ENCODE peak calls at places on chromosomes 16 and 17, in six cellular contexts. Q, C, G, X, L and S are unnamed samples.

GRCh38 chr16:22898874-22899348 is 84.9 kb downstream of the HS3ST2 start:
- DNase-seq in X (peak), C (peak), G (peak), L (peak), Q (peak), S (peak)

GRCh38 chr17:31544186-31544585 is 152.7 kb downstream of the RAB11FIP4 start:
- DNase-seq in G (no peak), X (no peak), C (no peak), L (no peak), Q (no peak), S (no peak)

GRCh38 chr17:28365487-28365886 is 488 bp upstream of the SEBOX start:
- DNase-seq in L (no peak), C (no peak), G (no peak), Q (no peak), X (no peak), S (no peak)

GRCh38 chr16:89691986-89692569 is 5.6 kb downstream of the CDK10 start:
- DNase-seq in C (no peak), Q (peak), L (no peak), X (no peak), G (no peak), S (no peak)

GRCh38 chr16:51048544-51048943 is 102.5 kb downstream of the SALL1 start:
- DNase-seq in Q (no peak), C (peak), X (no peak), G (no peak), L (no peak), S (no peak)

GRCh38 chr17:68684860-68685493 is 83.8 kb upstream of the FAM20A start:
- DNase-seq in Q (no peak), L (no peak), C (no peak), G (no peak), X (no peak), S (no peak)

GRCh38 chr16:51524555-51525373 is 373.7 kb upstream of the SALL1 start:
- DNase-seq in Q (no peak), L (no peak), C (no peak), X (no peak), G (no peak), S (no peak)

GRCh38 chr17:29179232-29180036 is 764 bp downstream of the MYO18A start:
- DNase-seq in C (peak), L (peak), G (no peak), Q (peak), X (no peak), S (peak)

GRCh38 chr17:81526662-81527571 is 1.3 kb upstream of the FSCN2 start:
- DNase-seq in L (no peak), Q (no peak), G (no peak), C (no peak), X (no peak), S (no peak)

GRCh38 chr16:51151435-51151950 is 423 bp upstream of the SALL1 start:
- DNase-seq in G (no peak), X (no peak), Q (peak), L (peak), C (no peak), S (no peak)

GRCh38 chr16:88202207-88202745 is 180.5 kb upstream of the ZNF469 start:
- DNase-seq in C (no peak), Q (no peak), L (peak), X (no peak), G (no peak), S (no peak)

GRCh38 chr17:74702132-74702876 is 10.4 kb downstream of the CD300LF start:
- DNase-seq in L (no peak), G (no peak), X (no peak), C (no peak), Q (no peak), S (no peak)

GRCh38 chr17:5975651-5976050 is 94.5 kb upstream of the WSCD1 start:
- DNase-seq in G (no peak), C (no peak), Q (no peak), X (no peak), L (no peak), S (no peak)

GRCh38 chr17:35915153-35915969 is 15.2 kb downstream of the RDM1 start:
- DNase-seq in X (no peak), G (no peak), C (no peak), Q (no peak), L (no peak), S (no peak)

GRCh38 chr17:80918731-80919130 is 72.9 kb upstream of the CHMP6 start:
- DNase-seq in X (no peak), Q (no peak), C (no peak), L (no peak), G (no peak), S (no peak)

GRCh38 chr16:80158766-80159165 is 382.0 kb upstream of the DYNLRB2 start:
- DNase-seq in G (no peak), L (no peak), X (no peak), Q (no peak), C (no peak), S (no peak)

GRCh38 chr17:4230142-4230541 is 33.6 kb downstream of the ANKFY1 start:
- DNase-seq in C (no peak), X (peak), L (no peak), G (no peak), Q (no peak), S (peak)

GRCh38 chr17:2749058-2749783 is at the start of gene CCDC92B:
- DNase-seq in C (no peak), X (no peak), L (peak), Q (no peak), G (no peak), S (no peak)

GRCh38 chr17:73288534-73289302 is 23.1 kb downstream of the CDC42EP4 start:
- DNase-seq in G (no peak), X (no peak), L (no peak), Q (peak), C (peak), S (peak)

GRCh38 chr17:76088041-76088867 is 9.3 kb downstream of the ZACN start:
- DNase-seq in X (no peak), C (no peak), L (peak), Q (no peak), G (no peak), S (no peak)

GRCh38 chr16:75433732-75434413 is 570 bp upstream of the CFDP1 start:
- DNase-seq in X (no peak), L (peak), G (no peak), C (peak), Q (peak), S (peak)

GRCh38 chr17:574061-574460 is 140.6 kb downstream of the VPS53 start:
- DNase-seq in C (no peak), Q (no peak), G (no peak), L (no peak), X (no peak), S (no peak)

GRCh38 chr17:69327060-69327831 is at the start of gene ABCA5:
- DNase-seq in G (peak), L (peak), Q (peak), C (peak), X (peak), S (peak)

GRCh38 chr16:70601576-70602575 is 44.5 kb upstream of the IL34 start:
- DNase-seq in L (no peak), X (no peak), C (no peak), G (no peak), Q (no peak), S (no peak)

GRCh38 chr17:31596382-31597323 is 205.2 kb downstream of the RAB11FIP4 start:
- DNase-seq in X (peak), Q (peak), L (no peak), C (no peak), G (peak), S (no peak)

GRCh38 chr16:51404386-51404785 is 253.3 kb upstream of the SALL1 start:
- DNase-seq in X (no peak), Q (no peak), G (no peak), C (no peak), L (no peak), S (no peak)

GRCh38 chr16:3101018-3101840 is 2.1 kb upstream of the ZSCAN10 start:
- DNase-seq in Q (peak), G (no peak), X (no peak), C (peak), L (peak), S (no peak)

GRCh38 chr17:70610161-70610560 is 440.8 kb downstream of the KCNJ2 start:
- DNase-seq in C (no peak), G (no peak), Q (no peak), X (no peak), L (no peak), S (no peak)

GRCh38 chr17:21286771-21287702 is 2.5 kb downstream of the MAP2K3 start:
- DNase-seq in C (no peak), G (no peak), Q (peak), X (peak), L (no peak), S (no peak)

GRCh38 chr17:32596206-32596605 is 109.4 kb downstream of the CDK5R1 start:
- DNase-seq in X (no peak), L (no peak), Q (no peak), C (no peak), G (no peak), S (no peak)

GRCh38 chr16:85316944-85317343 is 204.7 kb upstream of the CIBAR2 start:
- DNase-seq in L (no peak), G (no peak), Q (no peak), C (peak), X (no peak), S (no peak)

GRCh38 chr16:4370151-4370550 is 1.5 kb upstream of the VASN start:
- DNase-seq in G (no peak), L (no peak), C (no peak), Q (no peak), X (no peak), S (no peak)

GRCh38 chr17:80071116-80071980 is 30.0 kb upstream of the GAA start:
- DNase-seq in X (no peak), L (no peak), C (no peak), G (no peak), Q (peak), S (no peak)

GRCh38 chr17:79835953-79836951 is 3.0 kb downstream of the CBX4 start:
- DNase-seq in C (peak), X (peak), Q (no peak), G (no peak), L (peak), S (peak)

GRCh38 chr16:28974007-28974436 is 556 bp upstream of the SPNS1 start:
- DNase-seq in G (no peak), X (peak), L (peak), Q (peak), C (peak), S (peak)

GRCh38 chr16:50505714-50506542 is 42.3 kb upstream of the NKD1 start:
- DNase-seq in Q (peak), G (no peak), C (no peak), X (no peak), L (no peak), S (peak)

GRCh38 chr17:3687949-3688614 is 7.9 kb downstream of the P2RX5 start:
- DNase-seq in X (no peak), L (peak), G (no peak), Q (no peak), C (peak), S (no peak)

GRCh38 chr16:11233727-11234376 is 22.2 kb downstream of the SOCS1 start:
- DNase-seq in C (peak), G (no peak), X (no peak), Q (no peak), L (peak), S (no peak)
- TF ChIP-seq JUND in C (peak), G (no peak), X (no peak), Q (no peak), L (no peak), S (no peak)

DNA sequence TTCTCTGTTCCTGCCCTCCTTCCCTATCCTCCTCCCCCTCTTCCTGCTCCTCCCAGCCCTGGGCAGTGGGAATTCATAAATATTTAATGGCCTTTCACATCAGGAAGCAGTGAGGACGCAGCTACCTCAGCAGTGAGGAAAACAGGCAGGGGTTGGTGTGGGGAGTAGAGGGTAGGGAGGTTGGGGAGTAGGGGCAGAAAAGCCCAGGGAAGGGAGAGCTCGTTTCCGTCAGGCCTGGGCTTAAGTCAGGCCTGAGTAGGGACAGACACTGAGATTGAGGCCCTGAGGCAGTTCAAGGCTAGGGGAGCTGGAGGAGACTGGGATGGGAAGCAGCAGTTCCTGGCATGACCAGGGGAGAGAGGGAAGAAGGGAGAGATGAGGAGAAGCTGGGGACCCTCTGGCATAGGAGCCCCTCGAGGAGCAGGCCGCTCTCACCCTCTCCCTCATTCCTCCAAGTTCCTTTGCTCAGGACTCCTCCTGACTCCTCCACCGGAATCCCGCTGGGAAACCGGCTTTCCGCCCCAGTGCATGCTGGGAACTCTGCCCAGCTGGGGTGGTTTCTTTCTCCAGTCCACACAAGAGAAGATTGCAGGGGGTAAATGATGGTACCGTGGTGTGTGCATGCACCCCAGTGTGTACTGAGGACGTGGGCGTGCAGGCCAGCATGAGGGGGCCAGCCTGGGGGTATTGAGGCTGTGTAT is 6.2 kb downstream of the SAMD14 start:
- DNase-seq in Q (no peak), L (no peak), G (no peak), X (no peak), C (no peak), S (no peak)
- TF ChIP-seq JUND in Q (no peak), L (no peak), G (no peak), X (no peak), C (no peak), S (no peak)

GRCh38 chr17:42402121-42402516 is 13.9 kb upstream of the STAT3 start:
- DNase-seq in X (no peak), Q (no peak), L (no peak), C (no peak), G (no peak), S (no peak)

GRCh38 chr17:42404326-42405055 is 16.2 kb upstream of the STAT3 start:
- DNase-seq in C (no peak), X (no peak), L (no peak), Q (no peak), G (no peak), S (no peak)

GRCh38 chr17:42405963-42406495 is 17.0 kb downstream of the CAVIN1 start:
- DNase-seq in Q (peak), L (peak), C (peak), G (no peak), X (no peak), S (peak)

GRCh38 chr17:42405076-42405475 is 16.8 kb upstream of the STAT3 start:
- DNase-seq in Q (no peak), G (no peak), C (no peak), L (no peak), X (no peak), S (no peak)

DNA sequence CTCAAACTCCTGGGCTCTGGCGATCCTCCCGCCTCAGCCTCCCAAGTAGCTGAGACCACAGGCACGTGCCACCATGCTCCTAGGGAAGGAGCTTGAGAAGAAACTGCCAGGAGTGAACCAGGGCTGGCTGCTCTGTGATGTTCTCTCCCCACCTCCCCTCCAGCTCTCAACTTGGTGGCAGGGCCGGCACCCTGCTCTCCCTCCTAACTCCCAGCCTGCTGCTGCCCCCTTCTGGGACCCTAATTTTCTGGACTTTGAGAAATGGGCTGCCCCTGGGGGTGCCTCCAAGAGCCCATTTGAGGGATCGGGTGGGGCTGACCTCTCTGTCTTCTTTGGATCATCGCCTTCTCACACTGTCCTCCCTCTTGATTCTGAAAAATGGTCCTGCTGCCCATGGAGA is 14.9 kb upstream of the STAT3 start:
- DNase-seq in G (no peak), X (no peak), L (peak), C (peak), Q (no peak), S (peak)
- TF ChIP-seq JUND in G (no peak), X (no peak), L (no peak), C (no peak), Q (no peak), S (no peak)

DNA sequence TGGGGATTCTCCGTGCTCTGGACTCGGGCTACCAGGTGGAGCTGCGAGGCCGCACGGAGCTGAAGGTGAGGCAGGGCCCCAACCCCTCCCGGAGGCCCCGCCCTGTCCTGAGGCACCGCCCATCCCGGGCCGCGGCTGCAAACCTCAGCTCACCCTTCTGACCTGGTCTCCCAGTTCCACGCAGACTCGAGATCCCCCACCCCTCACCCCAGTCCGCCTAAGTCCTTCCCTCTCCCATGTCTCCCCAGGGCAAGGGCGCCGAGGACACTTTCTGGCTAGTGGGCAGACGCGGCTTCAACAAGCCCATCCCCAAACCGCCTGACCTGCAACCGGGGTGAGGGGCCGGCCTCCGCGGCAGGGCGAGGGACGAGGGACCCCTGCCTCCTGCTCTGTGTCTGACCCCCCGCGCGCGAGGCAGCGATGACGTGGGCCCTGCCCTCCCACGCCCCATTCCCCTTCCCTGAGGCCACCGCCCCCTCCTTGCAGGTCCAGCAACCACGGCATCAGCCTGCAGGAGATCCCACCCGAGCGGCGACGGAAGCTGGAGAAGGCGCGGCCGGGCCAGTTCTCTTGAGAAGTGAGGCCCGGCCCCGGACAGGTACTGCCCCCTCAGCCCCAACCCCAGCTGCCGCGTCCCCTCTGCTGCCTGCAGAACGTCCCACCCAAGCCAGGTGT is 13.7 kb downstream of the GUCY2D start:
- DNase-seq in X (no peak), C (peak), L (peak), Q (no peak), G (no peak), S (no peak)
- TF ChIP-seq JUND in X (no peak), C (no peak), L (no peak), Q (no peak), G (no peak), S (no peak)

DNA sequence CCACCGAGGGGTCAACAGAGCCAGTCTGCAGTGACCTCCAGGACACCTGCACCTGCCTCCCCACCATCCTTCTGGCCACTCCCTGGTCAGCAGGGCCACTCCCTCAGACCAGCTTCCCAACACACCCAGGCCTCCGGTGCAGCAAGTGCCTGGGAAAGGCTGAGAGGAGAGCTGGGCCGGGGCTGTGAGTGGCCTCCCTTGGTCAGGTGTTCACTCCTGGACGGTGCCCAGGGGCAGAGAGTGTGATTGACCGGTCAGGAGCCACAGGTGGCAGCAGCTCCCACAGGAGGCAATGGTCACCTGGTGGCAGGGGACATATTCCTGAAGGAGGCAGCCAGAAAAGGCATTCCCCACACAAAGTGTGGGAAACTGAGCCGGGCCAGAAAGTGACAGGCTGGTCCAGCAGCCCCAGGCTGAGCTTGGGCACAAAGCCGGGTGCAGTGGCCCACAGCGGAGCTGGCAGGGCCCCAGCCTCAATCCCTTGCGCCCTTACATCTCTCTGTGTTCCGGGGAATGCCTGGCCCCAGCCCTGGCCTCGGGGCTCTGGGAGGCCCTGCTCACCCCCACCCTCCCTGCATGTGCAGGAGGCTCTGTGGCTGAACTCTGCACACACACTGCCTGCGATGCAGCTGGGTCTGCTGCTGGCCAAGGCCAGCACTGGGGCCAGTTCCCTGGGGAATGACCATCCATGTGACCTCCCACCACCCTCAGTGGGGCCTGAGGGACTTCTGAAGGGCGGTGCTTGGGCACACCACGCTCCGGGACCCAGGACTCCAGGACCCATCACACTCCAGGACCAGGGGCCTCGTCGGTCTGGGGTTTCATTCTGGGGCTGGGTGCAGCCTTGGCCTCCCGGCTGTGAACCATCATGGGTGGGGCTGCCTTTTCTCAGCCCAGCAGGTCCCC is 1.2 kb upstream of the C17orf99 start:
- DNase-seq in X (no peak), L (no peak), C (no peak), G (no peak), Q (no peak), S (no peak)
- TF ChIP-seq JUND in X (no peak), L (no peak), C (no peak), G (no peak), Q (no peak), S (no peak)

GRCh38 chr17:7108560-7108925 is 6.1 kb downstream of the ASGR2 start:
- DNase-seq in Q (no peak), L (no peak), G (no peak), X (no peak), C (no peak), S (no peak)
- TF ChIP-seq JUND in Q (no peak), L (no peak), G (no peak), X (no peak), C (no peak), S (no peak)

DNA sequence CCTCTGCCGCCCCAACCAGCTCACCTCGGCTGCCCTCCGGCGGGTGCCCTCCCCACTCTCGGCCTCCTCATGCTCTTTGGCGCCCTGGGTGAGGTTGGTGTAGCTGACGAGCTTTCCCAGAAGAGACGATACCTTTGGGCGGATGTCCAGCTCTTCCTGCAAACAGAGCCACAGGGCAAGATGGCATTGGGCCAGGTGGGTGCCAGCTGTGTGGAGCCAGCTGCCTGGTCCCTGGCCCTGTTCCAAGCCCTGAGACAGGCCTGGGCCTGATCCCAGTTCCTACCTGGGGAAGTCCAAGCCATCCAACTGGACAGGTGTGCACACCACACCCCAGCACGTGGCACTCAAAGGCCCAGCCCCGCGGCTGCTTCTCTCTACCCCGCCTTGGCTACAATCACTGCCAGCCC is 6.9 kb downstream of the SLC12A4 start:
- DNase-seq in L (no peak), X (no peak), G (no peak), C (no peak), Q (no peak), S (peak)
- TF ChIP-seq JUND in L (no peak), X (no peak), G (no peak), C (no peak), Q (no peak), S (no peak)